ENCODE peak calls at places on chromosomes 4 and X, in six cellular contexts. V is CD4-positive, alpha-beta memory T cell; W is RWPE1; U is CD4-positive, CD25-positive, alpha-beta regulatory T cell; O is head of caudate nucleus; D is GM20000. F is an unnamed sample.

GRCh38 chrX:46485897-46486296 is 59.3 kb downstream of the ZNF674 start:
- DNase-seq in V (peak; percentile 33), W (no peak), U (no peak), O (no peak), D (no peak), F (no peak)

GRCh38 chr4:25756503-25756902 is 100.9 kb downstream of the SLC34A2 start:
- DNase-seq in V (no peak), W (no peak), U (no peak), O (no peak), D (no peak), F (no peak)

GRCh38 chr4:38013461-38014366 is 53.5 kb downstream of the PTTG2 start:
- DNase-seq in V (no peak), W (no peak), U (no peak), O (peak; percentile 53), D (no peak), F (no peak)

GRCh38 chrX:252421-253291 is 28.5 kb upstream of the PLCXD1 start:
- DNase-seq in V (no peak), W (no peak), U (no peak), O (peak; percentile 7), D (no peak), F (no peak)

GRCh38 chr4:184283659-184284335 is 66.1 kb upstream of the ENPP6 start:
- DNase-seq in V (no peak), W (no peak), U (no peak), O (peak; percentile 80), D (no peak), F (no peak)

GRCh38 chrX:135632353-135632752 is 81.1 kb upstream of the CT45A1 start:
- DNase-seq in V (no peak), W (no peak), U (no peak), O (no peak), D (peak; percentile 14), F (no peak)

GRCh38 chrX:153474718-153475117 is 4.3 kb upstream of the HAUS7 start:
- DNase-seq in V (peak; percentile 50), W (peak; percentile 34), U (peak; percentile 36), O (peak; percentile 81), D (no peak), F (peak; percentile 41)

GRCh38 chr4:8746523-8747466 is 124.8 kb downstream of the HMX1 start:
- DNase-seq in V (no peak), W (no peak), U (no peak), O (no peak), D (no peak), F (peak; percentile 15)

GRCh38 chrX:118975831-118976598 is 1.6 kb downstream of the LONRF3 start:
- DNase-seq in V (peak; percentile 57), W (no peak), U (peak; percentile 45), O (peak; percentile 75), D (peak; percentile 30), F (peak; percentile 54)

GRCh38 chrX:9593756-9594155 is 128.9 kb downstream of the TBL1X start:
- DNase-seq in V (no peak), W (no peak), U (no peak), O (no peak), D (no peak), F (no peak)

GRCh38 chr4:915595-915994 is 16.5 kb downstream of the GAK start:
- DNase-seq in V (no peak), W (no peak), U (no peak), O (peak; percentile 55), D (no peak), F (no peak)

GRCh38 chr4:15031197-15031596 is 28.9 kb downstream of the CPEB2 start:
- DNase-seq in V (no peak), W (no peak), U (no peak), O (no peak), D (no peak), F (no peak)

GRCh38 chr4:123826896-123827295 is 430.3 kb downstream of the SPRY1 start:
- DNase-seq in V (no peak), W (no peak), U (no peak), O (no peak), D (no peak), F (no peak)

GRCh38 chr4:139665690-139666529 is at the start of gene MGST2:
- DNase-seq in V (peak; percentile 16), W (peak; percentile 57), U (peak; percentile 27), O (peak; percentile 66), D (peak; percentile 66), F (peak; percentile 35)

GRCh38 chrX:120429776-120430535 is 39.1 kb downstream of the LAMP2 start:
- DNase-seq in V (no peak), W (no peak), U (no peak), O (no peak), D (no peak), F (no peak)

GRCh38 chr4:129162450-129162849 is 66.5 kb downstream of the C4orf33 start:
- DNase-seq in V (no peak), W (no peak), U (no peak), O (no peak), D (no peak), F (no peak)

GRCh38 chrX:13013353-13014110 is 30.9 kb downstream of the FAM9C start:
- DNase-seq in V (peak; percentile 19), W (no peak), U (peak; percentile 36), O (peak; percentile 48), D (no peak), F (no peak)

GRCh38 chr4:173362666-173363065 is 8.1 kb upstream of the SAP30 start:
- DNase-seq in V (no peak), W (no peak), U (no peak), O (no peak), D (no peak), F (no peak)

F was measured in breast epithelium.